ENCODE peak calls at places on chromosomes 7 and 10, in four cellular contexts. G is kidney epithelial cell; N is GM12864; X is CD8-positive, alpha-beta memory T cell. M is an unnamed sample.

GRCh38 chr10:49610015-49610734 is at the start of gene SLC18A3:
- DNase-seq in X (no peak), G (no peak), N (no peak), M (no peak)

GRCh38 chr10:132532784-132533560 is 4.6 kb upstream of the INPP5A start:
- DNase-seq in X (no peak), G (peak; percentile 99), N (no peak), M (no peak)

GRCh38 chr7:118583651-118584050 is 359.1 kb downstream of the ANKRD7 start:
- DNase-seq in G (no peak), X (no peak), N (no peak), M (no peak)

GRCh38 chr10:74822101-74822500 is 4.3 kb upstream of the KAT6B start:
- DNase-seq in N (no peak), G (no peak), X (no peak), M (no peak)

GRCh38 chr10:73506491-73506890 is 10.7 kb upstream of the PPP3CB start:
- DNase-seq in G (no peak), N (no peak), X (no peak), M (no peak)

GRCh38 chr10:63434866-63435854 is 30.6 kb downstream of the JMJD1C start:
- DNase-seq in X (no peak), G (no peak), N (no peak), M (no peak)

GRCh38 chr10:62076872-62077271 is 175.4 kb downstream of the ARID5B start:
- DNase-seq in N (no peak), G (peak; percentile 67), X (no peak), M (no peak)

GRCh38 chr7:78770422-78771410 is 682.8 kb downstream of the MAGI2 start:
- DNase-seq in N (peak; percentile 36), G (no peak), X (no peak), M (no peak)

GRCh38 chr7:24741691-24742639 is 15.3 kb downstream of the GSDME start:
- DNase-seq in N (no peak), G (peak; percentile 67), X (no peak), M (no peak)

DNA sequence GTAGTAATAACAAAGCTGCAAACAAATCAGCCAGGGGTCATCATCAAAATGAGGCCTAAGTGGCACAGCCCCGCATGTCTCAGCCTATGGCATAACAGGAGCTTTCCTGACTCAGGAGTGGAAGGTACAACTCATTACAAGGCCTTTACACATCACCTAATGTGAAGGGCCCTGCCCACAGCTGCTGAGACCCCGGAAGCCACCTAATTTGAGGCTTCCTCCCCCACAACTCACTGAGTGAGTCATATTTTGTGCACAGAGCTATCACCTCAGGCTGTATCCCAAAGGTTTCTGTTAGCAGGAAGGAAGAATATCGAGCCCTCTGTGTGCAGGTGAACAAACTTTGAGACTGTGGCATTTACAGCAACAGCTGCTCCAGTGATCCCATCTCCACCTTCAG is 20.5 kb downstream of the HTR5A start:
- DNase-seq in N (no peak), X (no peak), G (no peak), M (no peak)
- H3K4me3 ChIP-seq in N (no peak overlapping the region), X (no peak overlapping the region), G (no peak overlapping the region), M (no peak overlapping the region)

GRCh38 chr7:77427996-77428603 is 12.0 kb upstream of the GSAP start:
- DNase-seq in X (no peak), G (peak; percentile 28), N (no peak), M (no peak)

GRCh38 chr7:77430927-77431326 is 14.8 kb upstream of the GSAP start:
- DNase-seq in X (no peak), N (no peak), G (no peak), M (no peak)

GRCh38 chr7:77426521-77427051 is 10.4 kb upstream of the GSAP start:
- DNase-seq in G (no peak), N (no peak), X (no peak), M (no peak)

GRCh38 chr7:77426052-77426404 is 9.9 kb upstream of the GSAP start:
- DNase-seq in X (no peak), N (no peak), G (no peak), M (no peak)

DNA sequence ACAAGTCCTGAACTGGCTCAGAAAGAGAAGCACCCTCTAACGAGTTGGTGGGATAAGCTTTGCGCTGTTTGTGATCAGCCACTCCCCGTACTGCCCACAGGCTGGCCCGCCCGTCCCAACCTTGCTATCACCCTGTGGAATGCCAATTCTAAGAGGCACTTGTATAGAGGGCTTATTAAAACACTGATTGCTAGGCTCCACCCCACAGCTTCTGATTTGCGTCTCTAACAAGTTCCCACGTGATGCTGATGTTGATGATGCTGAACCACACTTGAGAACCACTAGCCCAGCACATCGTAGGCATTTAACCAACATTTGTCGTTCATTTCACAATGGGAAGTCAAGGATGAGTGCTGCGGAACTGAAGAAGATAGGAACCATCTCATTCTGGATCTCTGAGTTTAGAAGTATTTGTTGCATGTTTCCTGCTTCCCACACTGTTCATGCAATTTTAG is 12.7 kb upstream of the GSAP start:
- DNase-seq in G (no peak), X (no peak), N (no peak), M (no peak)
- H3K4me3 ChIP-seq in G (no peak overlapping the region), X (no peak overlapping the region), N (no peak overlapping the region), M (no peak overlapping the region)

GRCh38 chr7:2479276-2480070 is 3.3 kb upstream of the GRIFIN start:
- DNase-seq in X (no peak), N (no peak), G (no peak), M (no peak)

GRCh38 chr7:2477447-2478386 is 1.5 kb upstream of the GRIFIN start:
- DNase-seq in G (no peak), X (peak; percentile 76), N (no peak), M (peak; percentile 40)

GRCh38 chr7:2480071-2480410 is 3.8 kb upstream of the GRIFIN start:
- DNase-seq in G (no peak), N (no peak), X (no peak), M (no peak)

GRCh38 chr7:2478387-2478760 is 2.2 kb upstream of the GRIFIN start:
- DNase-seq in N (no peak), X (peak; percentile 43), G (no peak), M (no peak)

GRCh38 chr7:2478800-2479199 is 2.6 kb upstream of the GRIFIN start:
- DNase-seq in N (no peak), G (no peak), X (no peak), M (no peak)
- H3K4me3 ChIP-seq in N (no peak overlapping the region), G (no peak overlapping the region), X (no peak overlapping the region), M (no peak overlapping the region)

DNA sequence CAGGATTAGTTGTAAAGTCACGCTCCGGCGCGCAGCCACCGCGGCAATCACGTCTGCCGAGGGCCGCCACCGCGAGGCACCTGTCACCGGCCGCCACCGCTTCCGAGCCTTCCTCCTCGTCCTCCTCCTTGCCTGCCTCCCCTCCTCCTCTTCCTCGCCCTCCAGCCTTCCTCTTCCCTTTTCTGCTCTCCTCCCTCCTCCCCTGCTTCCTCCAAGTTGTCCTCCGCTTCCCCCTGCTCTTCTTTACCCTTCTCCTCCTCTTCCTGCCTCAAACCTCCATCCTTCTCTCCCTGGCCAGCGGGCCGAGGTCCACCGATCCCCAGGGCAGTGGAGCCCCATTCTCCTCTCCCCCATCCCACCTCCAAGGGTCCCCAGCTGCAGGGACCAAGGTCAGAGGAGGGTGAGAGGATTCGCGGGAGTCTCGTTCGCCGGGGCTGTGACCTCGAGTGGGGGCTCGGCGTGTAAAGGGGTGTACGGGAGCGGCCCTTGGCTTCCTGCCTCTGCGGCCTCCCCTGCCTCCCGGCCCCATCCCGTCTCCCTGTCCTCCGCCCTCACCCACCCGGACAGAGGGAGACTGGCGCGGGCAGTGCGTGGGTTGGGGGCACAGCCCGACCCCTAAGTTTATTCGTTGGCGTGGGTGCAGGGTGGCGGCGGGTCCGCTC is 89.5 kb upstream of the PAX2 start:
- DNase-seq in G (no peak), X (no peak), N (no peak), M (no peak)
- H3K4me3 ChIP-seq in G (peak overlapping the region; percentile 18), X (no peak overlapping the region), N (no peak overlapping the region), M (no peak overlapping the region)

GRCh38 chr7:47254081-47255006 is 327.6 kb downstream of the TNS3 start:
- DNase-seq in G (no peak), N (no peak), X (no peak), M (peak; percentile 66)
- H3K4me3 ChIP-seq in G (peak overlapping the region; percentile 52), N (no peak overlapping the region), X (no peak overlapping the region), M (peak overlapping the region; percentile 54)

DNA sequence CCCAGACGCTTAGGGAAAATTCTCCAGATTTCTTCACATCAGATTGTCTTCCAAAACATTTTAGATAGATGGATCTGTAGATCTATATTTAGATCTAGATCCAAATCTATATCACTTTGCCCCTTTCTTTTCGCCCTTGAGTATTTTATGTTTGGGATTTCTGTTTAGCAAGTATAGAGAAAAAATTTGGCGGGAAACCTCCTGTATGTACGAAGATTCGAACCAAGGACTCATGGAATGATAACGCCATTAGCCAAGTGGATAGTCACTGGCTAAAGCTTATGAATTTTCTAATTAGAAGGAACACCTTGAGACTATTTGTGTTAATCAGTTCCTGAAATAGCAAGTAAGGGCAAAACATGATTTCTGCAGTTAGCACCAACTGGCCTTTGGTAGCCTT is 1.2 kb downstream of the THNSL1 start:
- DNase-seq in X (no peak), N (no peak), G (no peak), M (no peak)
- H3K4me3 ChIP-seq in X (peak overlapping the region; percentile 80), N (peak overlapping the region; percentile 67), G (no peak overlapping the region), M (peak overlapping the region; percentile 89)

DNA sequence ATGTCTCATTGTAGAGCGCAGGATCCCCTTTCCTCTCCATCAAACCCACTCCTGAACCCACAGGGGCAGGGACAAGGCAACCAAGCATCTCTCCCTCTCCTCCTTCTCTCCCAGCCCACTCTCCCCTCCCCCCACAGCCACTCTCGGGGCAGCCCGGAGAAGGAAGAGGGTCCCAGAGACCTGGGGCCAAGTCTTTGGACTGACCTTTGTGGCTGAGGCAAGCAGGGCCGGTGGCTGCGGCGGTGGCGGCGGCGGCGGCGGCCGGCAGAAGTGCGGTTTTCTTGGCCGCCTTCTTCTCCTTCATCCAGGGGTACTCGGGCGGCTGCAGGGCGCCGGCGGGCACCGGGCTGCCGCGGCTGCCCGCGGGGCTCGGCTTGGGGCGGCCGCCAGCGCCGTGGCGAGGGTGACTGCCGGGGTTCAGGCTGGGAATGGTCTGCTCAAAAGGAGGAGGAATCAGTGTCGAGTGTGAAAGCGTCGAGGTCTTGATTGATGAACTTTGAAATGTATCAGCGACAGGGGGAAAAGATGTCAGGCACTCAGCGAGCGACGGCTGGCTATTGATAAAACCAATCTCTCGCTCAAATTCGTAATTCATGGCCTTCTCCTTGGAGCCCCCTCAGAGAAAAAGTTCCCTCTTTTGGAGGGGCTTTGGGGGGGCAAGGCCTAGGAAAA is 441 bp downstream of the HOXA2 start:
- DNase-seq in X (no peak), N (no peak), G (no peak), M (no peak)
- H3K4me3 ChIP-seq in X (no peak overlapping the region), N (no peak overlapping the region), G (peak overlapping the region; percentile 31), M (no peak overlapping the region)

DNA sequence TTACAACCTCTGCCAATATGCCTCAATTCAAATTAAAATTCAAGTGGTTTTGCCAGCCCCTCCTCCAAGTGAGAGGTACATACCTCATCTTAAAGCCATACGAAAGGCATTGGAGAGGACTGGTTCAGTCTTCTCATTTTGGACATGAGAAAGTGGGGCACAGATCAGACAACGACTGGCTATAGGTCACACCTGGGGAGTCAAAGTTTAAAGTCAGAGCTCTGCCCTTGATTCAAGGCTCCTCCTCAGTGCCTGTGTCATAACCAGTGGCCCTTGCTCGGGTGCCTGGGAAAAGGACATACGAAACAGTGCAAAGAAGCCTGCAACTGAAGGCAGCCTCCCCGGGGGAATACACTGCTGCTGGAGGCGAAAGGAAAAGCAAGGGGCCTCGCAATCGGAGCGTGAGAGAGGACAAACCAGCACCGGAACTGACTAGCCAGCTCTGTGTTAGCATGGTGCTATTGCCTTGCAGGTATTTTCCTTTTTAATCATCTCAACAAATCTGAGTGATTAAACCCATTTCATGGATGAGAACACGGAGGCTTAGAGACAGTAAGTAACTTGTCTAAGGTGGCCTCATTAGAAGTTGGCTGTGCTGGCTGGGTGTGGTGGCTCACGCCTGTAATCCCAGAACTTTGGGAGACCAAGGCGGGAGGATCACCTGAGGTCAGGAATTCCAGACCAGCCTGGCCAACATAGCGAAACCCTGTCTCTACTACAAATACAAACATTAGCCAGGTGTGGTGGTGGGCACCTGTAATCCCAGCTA is 1.1 kb upstream of the MTPAP start:
- DNase-seq in N (no peak), G (no peak), X (no peak), M (no peak)
- H3K4me3 ChIP-seq in N (no peak overlapping the region), G (no peak overlapping the region), X (no peak overlapping the region), M (no peak overlapping the region)

M was measured in GM06990.